ENCODE peak calls at places on chromosomes 1 and 21, in four cellular contexts. J is neural progenitor cell, Y is left ventricle myocardium inferior, A is A549. I is an unnamed sample.

GRCh38 chr1:207017615-207018559 is 14.7 kb downstream of the C1orf116 start:
- DNase-seq in A (no peak), Y (peak; percentile 42), J (no peak), I (no peak)

GRCh38 chr1:153626929-153627796 is at the start of gene S100A13:
- DNase-seq in J (peak; percentile 97), Y (peak; percentile 72), A (peak; percentile 91), I (peak; percentile 41)

GRCh38 chr1:100847481-100847880 is 47.2 kb downstream of the EXTL2 start:
- DNase-seq in J (no peak), Y (no peak), A (no peak), I (no peak)

GRCh38 chr1:157994081-157994581 is 686 bp downstream of the KIRREL1 start:
- DNase-seq in Y (no peak), J (no peak), A (no peak), I (no peak)

GRCh38 chr1:32801096-32801713 is 16.0 kb downstream of the YARS1 start:
- DNase-seq in Y (no peak), A (no peak), J (no peak), I (peak; percentile 74)

GRCh38 chr21:33025471-33026298 is at the start of gene OLIG2:
- DNase-seq in J (peak; percentile 96), Y (no peak), A (no peak), I (no peak)

GRCh38 chr1:216670118-216670870 is 52.9 kb downstream of the ESRRG start:
- DNase-seq in Y (no peak), A (peak; percentile 29), J (no peak), I (peak; percentile 22)

GRCh38 chr1:229370601-229371021 is 27.8 kb upstream of the CCSAP start:
- DNase-seq in A (no peak), Y (peak; percentile 78), J (no peak), I (no peak)

GRCh38 chr1:38014171-38014570 is 1.6 kb downstream of the UTP11 start:
- DNase-seq in Y (no peak), A (no peak), J (no peak), I (no peak)

GRCh38 chr1:92310185-92310597 is 11.3 kb downstream of the RPAP2 start:
- DNase-seq in A (no peak), Y (no peak), J (peak; percentile 30), I (no peak)

GRCh38 chr1:197144570-197145325 is 1.7 kb downstream of the ASPM start:
- DNase-seq in A (no peak), Y (no peak), J (no peak), I (no peak)

GRCh38 chr1:221994939-221995338 is 253.1 kb upstream of the DUSP10 start:
- DNase-seq in J (no peak), A (no peak), Y (no peak), I (peak; percentile 57)

GRCh38 chr1:201889092-201889968 is 632 bp downstream of the SHISA4 start:
- DNase-seq in J (no peak), A (no peak), Y (no peak), I (no peak)

GRCh38 chr1:198699167-198700015 is 60.6 kb downstream of the PTPRC start:
- DNase-seq in J (peak; percentile 70), A (peak; percentile 55), Y (no peak), I (peak; percentile 18)

GRCh38 chr1:119108993-119109392 is 31.5 kb downstream of the WARS2 start:
- DNase-seq in A (no peak), Y (no peak), J (no peak), I (no peak)

GRCh38 chr1:84090447-84091244 is 53.4 kb upstream of the PRKACB start:
- DNase-seq in A (no peak), J (no peak), Y (no peak), I (no peak)

GRCh38 chr1:16026723-16027484 is 5.1 kb downstream of the CLCNKA start:
- DNase-seq in A (no peak), J (peak; percentile 94), Y (no peak), I (no peak)

GRCh38 chr1:154328318-154329151 is 3.2 kb downstream of the ATP8B2 start:
- DNase-seq in A (no peak), Y (peak; percentile 85), J (peak; percentile 88), I (no peak)

GRCh38 chr21:43313939-43314405 is 113.0 kb downstream of the SIK1 start:
- DNase-seq in J (no peak), A (no peak), Y (no peak), I (no peak)

GRCh38 chr1:235500971-235501540 is 3.2 kb downstream of the B3GALNT2 start:
- DNase-seq in Y (no peak), J (no peak), A (no peak), I (no peak)

GRCh38 chr1:10656431-10656830 is 140.0 kb downstream of the CASZ1 start:
- DNase-seq in Y (no peak), A (no peak), J (no peak), I (no peak)

GRCh38 chr1:77175230-77175844 is 43.9 kb downstream of the PIGK start:
- DNase-seq in J (peak; percentile 53), Y (no peak), A (peak; percentile 38), I (no peak)

GRCh38 chr1:178055093-178055492 is 38.8 kb upstream of the RASAL2 start:
- DNase-seq in J (peak; percentile 57), A (peak; percentile 79), Y (peak; percentile 43), I (no peak)

GRCh38 chr1:33724348-33724747 is 139.5 kb upstream of the HMGB4 start:
- DNase-seq in J (no peak), A (no peak), Y (no peak), I (no peak)

GRCh38 chr1:19121192-19121591 is 88.9 kb downstream of the UBR4 start:
- DNase-seq in A (no peak), Y (no peak), J (no peak), I (no peak)

GRCh38 chr1:59083946-59084865 is 212.7 kb upstream of the FGGY start:
- DNase-seq in A (no peak), J (peak; percentile 37), Y (no peak), I (no peak)

GRCh38 chr1:16717174-16718108 is 22.9 kb upstream of the RNU1-4 start:
- DNase-seq in Y (no peak), J (peak; percentile 1), A (no peak), I (no peak)

GRCh38 chr1:162412002-162412401 is at the start of gene SH2D1B:
- DNase-seq in A (no peak), Y (no peak), J (no peak), I (no peak)

GRCh38 chr1:151831605-151832004 is at the start of gene RORC:
- DNase-seq in Y (peak; percentile 54), J (no peak), A (no peak), I (no peak)

GRCh38 chr1:35192853-35193664 is at the start of gene SFPQ:
- DNase-seq in A (peak; percentile 98), J (peak; percentile 97), Y (peak; percentile 95), I (peak; percentile 97)

GRCh38 chr21:38291875-38292274 is 35.1 kb downstream of the KCNJ15 start:
- DNase-seq in A (no peak), J (no peak), Y (no peak), I (no peak)

GRCh38 chr1:178388398-178389161 is 108.2 kb downstream of the CLEC20A start:
- DNase-seq in J (peak; percentile 29), A (no peak), Y (no peak), I (no peak)

GRCh38 chr1:157770442-157771043 is 6.4 kb downstream of the FCRL2 start:
- DNase-seq in J (peak; percentile 46), Y (no peak), A (peak; percentile 10), I (no peak)

GRCh38 chr1:6028042-6028895 is 17.4 kb upstream of the KCNAB2 start:
- DNase-seq in A (no peak), Y (no peak), J (no peak), I (no peak)

GRCh38 chr1:94920061-94920460 is 6.8 kb downstream of the CNN3 start:
- DNase-seq in Y (no peak), A (no peak), J (no peak), I (no peak)

GRCh38 chr1:94925561-94926364 is 1.1 kb downstream of the CNN3 start:
- DNase-seq in Y (peak; percentile 69), J (peak; percentile 99), A (peak; percentile 48), I (no peak)

GRCh38 chr1:94921977-94922376 is 4.9 kb downstream of the CNN3 start:
- DNase-seq in Y (no peak), A (no peak), J (no peak), I (no peak)

GRCh38 chr1:94924967-94925366 is 1.9 kb downstream of the CNN3 start:
- DNase-seq in Y (no peak), J (peak; percentile 22), A (no peak), I (no peak)

DNA sequence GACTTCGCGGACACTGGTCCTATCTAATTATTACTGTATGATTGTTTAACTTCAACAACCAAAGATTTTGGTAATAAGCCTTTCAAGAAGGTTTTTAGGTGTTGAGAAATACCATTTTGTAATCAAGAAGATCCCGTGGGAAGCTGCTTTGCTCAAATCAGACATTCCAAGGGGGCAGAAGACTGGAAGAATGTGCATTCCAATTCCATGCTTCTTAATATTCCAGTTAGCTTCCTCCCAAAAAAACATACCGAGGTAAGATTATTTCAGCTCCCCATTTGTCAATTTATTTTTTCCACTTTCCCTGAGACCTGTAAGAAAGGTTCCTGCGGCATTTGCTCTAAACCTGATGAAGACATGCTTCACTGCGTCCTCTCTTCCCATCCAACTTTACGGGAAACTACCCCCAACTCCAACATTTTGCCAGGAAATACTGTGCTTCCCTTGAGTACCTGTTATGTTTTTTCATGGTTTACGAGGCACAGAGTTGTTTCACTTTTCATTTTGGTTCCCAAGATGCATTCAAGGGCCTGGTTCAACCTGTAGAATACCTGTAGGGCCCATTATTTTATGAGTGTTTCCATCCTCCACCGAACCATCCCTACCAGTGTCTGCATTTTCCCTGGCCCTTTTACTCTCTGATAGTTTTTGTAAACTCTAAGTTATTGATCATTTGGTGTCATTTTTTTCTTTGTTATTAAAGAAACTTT is 4.0 kb downstream of the CNN3 start:
- DNase-seq in A (no peak), Y (no peak), J (peak; percentile 40), I (no peak)
- H3K27ac ChIP-seq in A (peak overlapping the region; percentile 42), Y (peak overlapping the region; percentile 95), J (peak overlapping the region; percentile 43), I (no peak overlapping the region)

GRCh38 chr1:212260557-212261342 is 24.5 kb upstream of the PPP2R5A start:
- DNase-seq in J (no peak), A (peak; percentile 29), Y (no peak), I (peak; percentile 99)
- H3K27ac ChIP-seq in J (no peak overlapping the region), A (no peak overlapping the region), Y (no peak overlapping the region), I (peak overlapping the region; percentile 63)

DNA sequence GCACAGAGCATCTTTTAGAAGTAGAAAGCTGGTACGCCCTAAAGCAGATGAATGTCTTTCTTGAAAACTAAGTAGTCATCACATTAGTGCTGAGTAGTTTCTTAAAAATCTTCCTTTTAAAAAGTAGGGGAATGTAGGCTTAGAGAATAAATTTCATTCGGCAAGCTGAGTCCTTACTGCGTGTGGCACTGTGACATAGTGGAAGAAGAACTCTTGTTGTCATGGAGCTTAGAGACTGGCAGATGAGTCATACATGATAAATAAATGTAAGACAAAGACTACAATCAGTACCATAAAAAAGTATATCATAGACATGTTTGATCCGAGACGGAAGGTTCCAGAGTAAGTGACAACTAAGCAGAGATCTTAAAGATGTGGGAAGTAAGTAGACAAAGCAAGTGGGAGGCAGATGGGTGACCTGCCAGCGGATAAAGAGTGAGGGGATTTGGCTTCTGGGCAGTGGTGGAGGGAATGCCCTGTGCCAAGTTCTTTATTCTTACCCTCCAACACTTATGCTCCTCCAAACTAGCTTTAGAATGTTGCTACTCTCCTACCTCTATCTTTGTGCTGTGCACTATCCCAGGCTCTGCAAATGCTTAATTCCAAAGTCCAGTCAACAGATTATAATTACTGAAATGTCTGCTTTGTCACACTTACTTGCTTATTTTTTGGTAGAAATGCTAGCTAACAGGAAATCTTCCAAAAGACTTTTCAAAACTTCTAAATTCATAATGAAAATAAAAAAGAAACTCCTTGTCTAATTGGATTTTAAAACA is 608.5 kb upstream of the USP24 start:
- DNase-seq in Y (no peak), J (no peak), A (peak; percentile 8), I (no peak)
- H3K27ac ChIP-seq in Y (no peak overlapping the region), J (no peak overlapping the region), A (peak overlapping the region; percentile 63), I (no peak overlapping the region)

GRCh38 chr1:31531177-31532000 is 44.9 kb upstream of the TINAGL1 start:
- DNase-seq in J (no peak), Y (no peak), A (no peak), I (no peak)
- H3K27ac ChIP-seq in J (no peak overlapping the region), Y (no peak overlapping the region), A (no peak overlapping the region), I (peak overlapping the region; percentile 46)